ENCODE peak calls at places on chromosomes 5 and 9, in six cellular contexts. H is PC-9, N is MM.1S, S is fibroblast of lung, G is PC-3, B is IMR-90. M is an unnamed sample.

GRCh38 chr5:10460252-10460906 is 18.7 kb downstream of the ROPN1L start:
- DNase-seq in N (no peak), H (peak; percentile 83), B (no peak), G (peak; percentile 67), S (no peak), M (no peak)

GRCh38 chr5:80122599-80122998 is 87.5 kb downstream of the THBS4 start:
- DNase-seq in N (no peak), H (no peak), S (no peak), G (no peak), B (no peak), M (no peak)

GRCh38 chr9:136546697-136547481 is 1.0 kb upstream of the NOTCH1 start:
- DNase-seq in S (peak; percentile 89), H (peak; percentile 75), B (peak; percentile 35), N (peak; percentile 37), G (peak; percentile 50), M (no peak)

GRCh38 chr5:54347221-54347865 is 37.0 kb upstream of the ARL15 start:
- DNase-seq in S (no peak), H (no peak), B (no peak), N (no peak), G (peak; percentile 13), M (no peak)

GRCh38 chr5:64570395-64570996 is 64.7 kb downstream of the RGS7BP start:
- DNase-seq in N (no peak), S (no peak), H (no peak), G (no peak), B (no peak), M (no peak)

GRCh38 chr5:115415143-115415491 is 118.7 kb upstream of the CCDC112 start:
- DNase-seq in S (peak; percentile 89), H (peak; percentile 56), B (peak; percentile 82), N (no peak), G (peak; percentile 86), M (peak; percentile 84)

GRCh38 chr5:86997501-86997900 is 270.2 kb upstream of the RASA1 start:
- DNase-seq in G (no peak), H (no peak), S (no peak), N (no peak), B (no peak), M (peak; percentile 56)

GRCh38 chr5:172868436-172868923 is 34.4 kb downstream of the ERGIC1 start:
- DNase-seq in H (no peak), S (peak; percentile 78), B (peak; percentile 89), N (no peak), G (peak; percentile 90), M (peak; percentile 74)

GRCh38 chr5:1182633-1183423 is 18.6 kb upstream of the SLC6A19 start:
- DNase-seq in N (no peak), G (no peak), B (no peak), H (no peak), S (no peak), M (no peak)

GRCh38 chr5:52725065-52725746 is 62.5 kb upstream of the ITGA1 start:
- DNase-seq in H (peak; percentile 14), N (peak; percentile 10), G (peak; percentile 48), S (no peak), B (peak; percentile 12), M (peak; percentile 16)

GRCh38 chr9:134186471-134187109 is 22.2 kb upstream of the RNU6ATAC start:
- DNase-seq in S (peak; percentile 55), H (no peak), B (no peak), G (no peak), N (no peak), M (no peak)

GRCh38 chr5:149443210-149443609 is 64.1 kb upstream of the IL17B start:
- DNase-seq in B (no peak), S (no peak), G (no peak), N (no peak), H (no peak), M (no peak)

GRCh38 chr5:88819332-88819999 is 63.5 kb downstream of the MEF2C start:
- DNase-seq in B (no peak), H (no peak), N (peak; percentile 80), S (no peak), G (peak; percentile 23), M (no peak)

GRCh38 chr5:56050566-56051292 is 56.0 kb upstream of the IL6ST start:
- DNase-seq in S (no peak), N (peak; percentile 72), G (no peak), H (no peak), B (no peak), M (no peak)

GRCh38 chr5:56053363-56053762 is 58.6 kb upstream of the IL6ST start:
- DNase-seq in B (no peak), N (no peak), S (no peak), G (no peak), H (no peak), M (no peak)

GRCh38 chr5:56055287-56055686 is 60.5 kb upstream of the IL6ST start:
- DNase-seq in N (no peak), B (peak; percentile 46), G (no peak), H (no peak), S (no peak), M (peak; percentile 29)

GRCh38 chr5:56054651-56055050 is 59.9 kb upstream of the IL6ST start:
- DNase-seq in B (peak; percentile 36), N (no peak), H (no peak), S (peak; percentile 81), G (no peak), M (no peak)

GRCh38 chr5:56052735-56053134 is 58.0 kb upstream of the IL6ST start:
- DNase-seq in H (no peak), B (peak; percentile 40), N (no peak), S (no peak), G (no peak), M (peak; percentile 12)
- H2AFZ ChIP-seq in H (no peak overlapping the region), B (no peak overlapping the region), N (no peak overlapping the region), S (no peak overlapping the region), G (no peak overlapping the region), M (no peak overlapping the region)

DNA sequence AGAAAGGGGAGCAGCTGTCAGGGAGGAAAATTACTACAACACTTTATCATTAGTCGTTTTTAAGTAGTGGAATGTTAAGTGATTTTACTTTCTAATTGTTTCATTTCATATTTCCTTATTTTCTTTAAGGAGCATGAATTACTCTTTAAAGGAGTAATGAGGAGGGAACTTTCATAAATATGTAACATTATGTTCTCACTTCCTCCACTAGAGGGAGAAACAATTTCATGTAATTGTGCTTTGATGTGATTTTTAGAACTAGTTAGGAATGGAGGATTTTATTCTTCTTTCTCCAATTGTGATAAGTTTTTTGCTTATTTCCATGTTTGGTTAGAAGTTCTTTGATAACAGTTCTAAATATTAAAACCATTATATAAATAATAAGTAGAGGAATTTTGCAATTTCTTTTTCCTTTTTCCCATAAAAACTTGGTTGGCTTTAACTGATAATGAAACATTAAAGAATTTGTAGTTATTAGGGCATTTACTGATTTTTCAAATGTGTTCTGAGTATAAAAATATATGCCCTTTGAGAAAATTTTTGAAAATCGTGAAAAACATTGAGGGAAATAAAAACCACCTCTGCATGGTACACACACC is 25.6 kb downstream of the CEP78 start:
- DNase-seq in N (peak; percentile 30), B (peak; percentile 55), G (peak; percentile 38), H (no peak), S (peak; percentile 76), M (peak; percentile 14)
- H3K27ac ChIP-seq in N (no peak overlapping the region), B (no peak overlapping the region), G (no peak overlapping the region), H (no peak overlapping the region), S (no peak overlapping the region), M (no peak overlapping the region)

GRCh38 chr9:137799630-137799983 is 78.0 kb upstream of the CACNA1B start:
- DNase-seq in S (no peak), H (no peak), G (no peak), B (no peak), N (no peak), M (no peak)

GRCh38 chr9:137802021-137802420 is 75.6 kb upstream of the CACNA1B start:
- DNase-seq in H (no peak), G (no peak), N (no peak), S (no peak), B (no peak), M (no peak)

GRCh38 chr9:137801023-137801319 is 76.6 kb upstream of the CACNA1B start:
- DNase-seq in H (no peak), N (no peak), S (no peak), B (no peak), G (no peak), M (no peak)

GRCh38 chr9:137798901-137799629 is 78.5 kb upstream of the CACNA1B start:
- DNase-seq in N (no peak), S (no peak), B (no peak), H (no peak), G (no peak), M (no peak)

GRCh38 chr9:137800196-137801022 is 77.2 kb upstream of the CACNA1B start:
- DNase-seq in G (no peak), S (no peak), H (no peak), B (no peak), N (no peak), M (no peak)
- H3K36me3 ChIP-seq in G (no peaks in the 10 kb centered on the region), S (peaks cover 21% of the 10 kb centered on the region), H (no peaks in the 10 kb centered on the region), B (peaks cover 70% of the 10 kb centered on the region), N (no peaks in the 10 kb centered on the region), M (peaks cover 12% of the 10 kb centered on the region)

GRCh38 chr9:114196117-114196516 is 40.8 kb downstream of the COL27A1 start:
- DNase-seq in G (no peak), B (no peak), S (no peak), H (no peak), N (no peak), M (no peak)
- H2AFZ ChIP-seq in G (no peak overlapping the region), B (no peak overlapping the region), S (no peak overlapping the region), H (no peak overlapping the region), N (no peak overlapping the region), M (no peak overlapping the region)

GRCh38 chr5:14266686-14267085 is 123.5 kb downstream of the TRIO start:
- DNase-seq in B (no peak), G (peak; percentile 23), H (no peak), S (no peak), N (no peak), M (no peak)

GRCh38 chr5:14263700-14264099 is 120.6 kb downstream of the TRIO start:
- DNase-seq in H (no peak), N (peak; percentile 24), G (no peak), B (no peak), S (no peak), M (no peak)

GRCh38 chr5:14266171-14266570 is 123.0 kb downstream of the TRIO start:
- DNase-seq in G (peak; percentile 26), N (no peak), H (no peak), B (no peak), S (no peak), M (no peak)

GRCh38 chr5:14265574-14265973 is 122.4 kb downstream of the TRIO start:
- DNase-seq in H (peak; percentile 66), B (peak; percentile 95), S (peak; percentile 63), N (no peak), G (peak; percentile 98), M (peak; percentile 96)

DNA sequence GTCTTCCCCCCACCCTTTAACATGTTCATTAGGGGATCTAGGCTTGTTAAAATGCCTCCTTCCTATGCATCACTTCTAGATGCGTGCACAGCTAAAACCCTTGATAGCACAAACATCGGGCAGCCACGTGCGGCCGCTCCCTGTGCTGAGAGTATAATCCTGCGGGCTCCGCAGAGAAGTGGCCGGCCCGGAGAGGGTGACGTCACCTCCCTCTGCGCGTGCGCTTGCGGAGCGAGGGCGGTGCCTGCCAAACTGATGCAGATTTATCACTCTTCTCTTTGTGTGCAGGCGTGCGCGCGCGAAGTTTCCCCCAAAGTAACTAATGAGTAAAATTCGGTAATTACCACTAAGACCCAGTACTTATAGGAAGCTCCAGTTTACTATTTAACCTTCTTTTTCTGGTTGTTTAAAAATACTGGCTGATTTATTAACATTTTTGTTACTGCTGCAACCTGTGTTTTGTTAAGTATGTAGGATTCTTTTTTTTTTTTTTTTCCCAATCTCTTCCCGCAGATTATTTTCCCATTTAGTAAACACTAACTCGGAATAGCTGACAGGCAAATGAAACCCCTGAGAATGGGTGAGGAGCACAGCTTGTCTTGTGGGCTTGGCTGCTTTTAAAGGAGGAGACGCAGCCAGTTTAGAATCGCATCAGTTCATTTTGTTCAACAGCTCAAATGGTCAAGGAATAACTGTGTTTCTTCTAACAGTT is 121.6 kb downstream of the TRIO start:
- DNase-seq in G (peak; percentile 99), S (peak; percentile 91), N (peak; percentile 93), B (peak; percentile 94), H (peak; percentile 99), M (peak; percentile 87)
- H3K27ac ChIP-seq in G (peak overlapping the region; percentile 96), S (peak overlapping the region; percentile 82), N (no peak overlapping the region), B (peak overlapping the region; percentile 83), H (peak overlapping the region; percentile 88), M (peak overlapping the region; percentile 98)

GRCh38 chr5:151037561-151038291 is 17.3 kb downstream of the GPX3 start:
- DNase-seq in H (no peak), G (no peak), S (peak; percentile 87), B (peak; percentile 75), N (no peak), M (peak; percentile 64)
- H3K36me3 ChIP-seq in H (peaks cover 9% of the 10 kb centered on the region), G (peaks cover 61% of the 10 kb centered on the region), S (peaks cover 15% of the 10 kb centered on the region), B (peaks cover 67% of the 10 kb centered on the region), N (peaks cover 5% of the 10 kb centered on the region), M (peaks cover 40% of the 10 kb centered on the region)

M was measured in astrocyte.